ENCODE peak calls at places on chromosomes 5 and 9, in four cellular contexts. P, W, V and O are unnamed samples.

GRCh38 chr9:128505414-128505765 is 871 bp downstream of the GLE1 start:
- DNase-seq in P (peak), W (no peak), V (no peak), O (no peak)

GRCh38 chr5:133421394-133421793 is 190.9 kb downstream of the FSTL4 start:
- DNase-seq in W (peak), P (peak), V (no peak), O (peak)

GRCh38 chr5:57532513-57533497 is 50.2 kb upstream of the ACTBL2 start:
- DNase-seq in V (no peak), W (no peak), P (no peak), O (no peak)

GRCh38 chr5:33315170-33315569 is 125.6 kb upstream of the TARS1 start:
- DNase-seq in P (no peak), W (no peak), V (no peak), O (no peak)

GRCh38 chr9:26746357-26747072 is 146.1 kb downstream of the CAAP1 start:
- DNase-seq in W (peak), V (peak), P (peak), O (peak)

GRCh38 chr5:1111727-1112289 is at the start of gene SLC12A7:
- DNase-seq in W (peak), P (peak), V (no peak), O (peak)

GRCh38 chr5:107669543-107670027 is 1.2 kb downstream of the EFNA5 start:
- DNase-seq in P (peak), V (no peak), W (no peak), O (peak)

GRCh38 chr9:92048924-92049625 is 66.1 kb downstream of the SPTLC1 start:
- DNase-seq in W (no peak), V (no peak), P (no peak), O (no peak)

GRCh38 chr9:32832354-32832753 is 49.0 kb downstream of the TMEM215 start:
- DNase-seq in P (no peak), V (no peak), W (no peak), O (no peak)

GRCh38 chr5:153618857-153619256 is 128.4 kb downstream of the GRIA1 start:
- DNase-seq in W (no peak), V (no peak), P (no peak), O (peak)

GRCh38 chr9:17005085-17005484 is 129.8 kb upstream of the CNTLN start:
- DNase-seq in W (no peak), P (no peak), V (peak), O (peak)

GRCh38 chr5:106768392-106768791 is 902.3 kb downstream of the EFNA5 start:
- DNase-seq in P (no peak), W (no peak), V (no peak), O (no peak)

GRCh38 chr5:80904533-80905187 is 55.5 kb upstream of the RASGRF2 start:
- DNase-seq in P (no peak), V (no peak), W (no peak), O (no peak)

GRCh38 chr5:135231289-135231688 is 167.7 kb downstream of the MACROH2A1 start:
- DNase-seq in P (no peak), V (no peak), W (peak), O (no peak)

GRCh38 chr5:4880304-4880741 is 259.8 kb upstream of the ADAMTS16 start:
- DNase-seq in P (no peak), W (no peak), V (no peak), O (no peak)

GRCh38 chr5:4879693-4880303 is 260.3 kb upstream of the ADAMTS16 start:
- DNase-seq in P (peak), V (peak), W (peak), O (peak)

GRCh38 chr5:4879075-4879474 is 261.1 kb upstream of the ADAMTS16 start:
- DNase-seq in W (no peak), P (no peak), V (no peak), O (no peak)

GRCh38 chr5:4882186-4882585 is 257.9 kb upstream of the ADAMTS16 start:
- DNase-seq in W (no peak), V (no peak), P (no peak), O (no peak)

DNA sequence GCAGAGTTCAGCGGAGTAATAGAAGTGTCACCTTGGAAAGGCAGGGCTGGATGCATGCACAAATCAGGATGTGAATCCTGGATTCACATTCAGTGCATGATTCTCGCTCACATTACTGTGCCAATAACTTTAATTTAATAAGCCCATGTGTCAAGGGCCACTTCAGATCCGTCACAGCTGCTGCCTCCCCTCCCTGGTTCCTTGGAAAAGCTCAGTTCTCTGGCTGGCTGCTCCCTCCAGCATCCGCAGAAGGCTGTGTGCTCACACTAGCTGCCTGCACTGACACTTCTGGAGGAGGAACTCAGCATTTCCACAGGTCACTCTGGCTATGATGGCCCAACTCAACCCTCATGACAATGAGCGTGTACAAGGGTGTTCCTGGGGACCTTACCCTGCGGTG is 256.7 kb upstream of the ADAMTS16 start:
- DNase-seq in W (no peak), V (no peak), P (no peak), O (no peak)
- TF ChIP-seq JUN in W (no peak), V (no peak), P (no peak), O (no peak)

GRCh38 chr9:136085815-136086212 is 9.3 kb downstream of the NACC2 start:
- DNase-seq in V (no peak), W (no peak), P (no peak), O (no peak)
- H3K27ac ChIP-seq in V (no peak), W (no peak), P (no peak), O (no peak)

GRCh38 chr5:171907731-171908343 is 98.6 kb downstream of the FBXW11 start:
- DNase-seq in W (peak), P (peak), V (peak), O (peak)

GRCh38 chr5:171908638-171909037 is 97.8 kb downstream of the FBXW11 start:
- DNase-seq in W (no peak), P (no peak), V (no peak), O (no peak)

GRCh38 chr5:171906703-171907590 is 99.5 kb downstream of the FBXW11 start:
- DNase-seq in V (no peak), P (no peak), W (no peak), O (no peak)

GRCh38 chr5:171901764-171902163 is 104.7 kb downstream of the FBXW11 start:
- DNase-seq in V (no peak), P (no peak), W (no peak), O (no peak)

GRCh38 chr5:171906171-171906570 is 100.3 kb downstream of the FBXW11 start:
- DNase-seq in P (no peak), V (no peak), W (no peak), O (peak)
- H3K4me2 ChIP-seq in P (no peak), V (no peak), W (no peak), O (no peak)

GRCh38 chr5:115184780-115185179 is 15.1 kb upstream of the TRIM36 start:
- DNase-seq in V (no peak), P (no peak), W (no peak), O (no peak)

GRCh38 chr5:115181757-115182156 is 12.0 kb upstream of the TRIM36 start:
- DNase-seq in P (no peak), V (no peak), W (no peak), O (no peak)

GRCh38 chr5:115179959-115180709 is 10.4 kb upstream of the TRIM36 start:
- DNase-seq in V (no peak), P (peak), W (no peak), O (peak)

GRCh38 chr5:115179068-115179958 is 9.6 kb upstream of the TRIM36 start:
- DNase-seq in P (peak), W (no peak), V (no peak), O (no peak)
- TF ChIP-seq JUN in P (no peak), W (no peak), V (no peak), O (no peak)

DNA sequence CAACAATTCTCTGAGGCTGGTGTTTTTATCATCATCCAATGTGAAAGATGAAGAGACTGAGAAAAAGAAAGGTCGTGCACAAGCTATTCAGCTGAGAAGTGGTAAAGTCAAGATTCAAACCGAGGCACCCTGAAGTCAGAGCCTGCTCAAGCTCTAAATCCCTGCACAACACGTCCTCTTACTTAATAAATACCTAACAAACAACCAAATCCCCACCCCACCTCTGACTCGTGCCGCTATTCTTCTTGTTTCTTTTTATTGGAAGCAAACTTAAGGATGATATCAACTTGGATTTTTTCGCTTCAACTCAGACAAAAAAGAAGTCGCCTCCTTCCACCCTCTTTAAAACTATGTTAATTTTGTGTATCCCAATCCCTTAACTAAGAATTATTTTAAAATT is 140.2 kb downstream of the CEP120 start:
- DNase-seq in W (no peak), V (no peak), P (no peak), O (no peak)
- H3K27ac ChIP-seq in W (no peak), V (no peak), P (no peak), O (no peak)

GRCh38 chr5:100890514-100891008 is 12.5 kb downstream of the ST8SIA4 start:
- DNase-seq in W (no peak), V (no peak), P (no peak), O (peak)
- H3K4me2 ChIP-seq in W (no peak), V (no peak), P (peak), O (peak)

GRCh38 chr5:139968547-139969261 is 74.4 kb downstream of the NRG2 start:
- DNase-seq in V (peak), W (peak), P (peak), O (peak)
- TF ChIP-seq JUN in V (no peak), W (no peak), P (no peak), O (no peak)